ENCODE peak calls at places on chromosome 1, in eight cellular contexts. N, H, A, V, Y, D, F and S are unnamed samples.

GRCh38 chr1:1049318-1050165 is 24.6 kb downstream of the RNF223 start:
- DNase-seq in N (no peak), H (no peak), A (no peak), V (no peak), Y (no peak), D (no peak), F (no peak), S (no peak)

GRCh38 chr1:186754542-186755150 is 74.1 kb upstream of the PLA2G4A start:
- DNase-seq in N (no peak), H (peak; percentile 19), A (no peak), V (no peak), Y (no peak), D (no peak), F (no peak), S (no peak)

GRCh38 chr1:233631810-233632375 is 18.0 kb downstream of the KCNK1 start:
- DNase-seq in N (no peak), H (no peak), A (no peak), V (no peak), Y (peak; percentile 65), D (no peak), F (no peak), S (no peak)

GRCh38 chr1:26775666-26776065 is 12.1 kb upstream of the PIGV start:
- DNase-seq in N (no peak), H (no peak), A (no peak), V (no peak), Y (no peak), D (no peak), F (no peak), S (no peak)

GRCh38 chr1:19814681-19815503 is at the start of gene RNF186:
- DNase-seq in N (peak; percentile 42), H (no peak), A (no peak), V (peak; percentile 57), Y (peak; percentile 76), D (no peak), F (no peak), S (no peak)

GRCh38 chr1:150537732-150538684 is 11.2 kb upstream of the ADAMTSL4 start:
- DNase-seq in N (no peak), H (no peak), A (peak; percentile 88), V (no peak), Y (peak; percentile 95), D (no peak), F (no peak), S (peak; percentile 83)

GRCh38 chr1:101043776-101044175 is 18.2 kb upstream of the DPH5 start:
- DNase-seq in N (no peak), H (no peak), A (peak; percentile 57), V (no peak), Y (peak; percentile 71), D (no peak), F (no peak), S (peak; percentile 60)

GRCh38 chr1:218048828-218049227 is 236.3 kb upstream of the RRP15 start:
- DNase-seq in N (no peak), H (no peak), A (no peak), V (peak; percentile 77), Y (no peak), D (no peak), F (no peak), S (no peak)